ENCODE peak calls at places on chromosomes 6 and 20, in ten cellular contexts. B, Z, J, A, T, D, I, W, L and P are unnamed samples.

GRCh38 chr6:163284151-163284550 is 130.4 kb upstream of the QKI start:
- DNase-seq in L (no peak), W (no peak), D (no peak), A (no peak), T (no peak), B (no peak), J (no peak), I (peak), Z (no peak), P (no peak)

GRCh38 chr6:104789770-104790190 is 69.9 kb downstream of the HACE1 start:
- DNase-seq in B (no peak), W (peak), D (no peak), L (no peak), T (no peak), I (peak), A (no peak), J (no peak), Z (peak), P (no peak)

GRCh38 chr6:82955841-82956240 is 109.8 kb downstream of the UBE3D start:
- DNase-seq in J (no peak), B (no peak), D (no peak), I (peak), Z (peak), T (no peak), L (no peak), A (no peak), W (peak), P (no peak)

GRCh38 chr6:35360349-35361138 is 18.2 kb downstream of the PPARD start:
- DNase-seq in I (peak), W (no peak), L (no peak), A (no peak), J (no peak), Z (peak), B (peak), D (peak), T (no peak), P (peak)

GRCh38 chr6:112227992-112228391 is 26.4 kb downstream of the LAMA4 start:
- DNase-seq in D (no peak), W (no peak), L (no peak), A (no peak), B (no peak), T (no peak), Z (no peak), I (no peak), J (no peak), P (no peak)

GRCh38 chr6:167244991-167245390 is 46.1 kb upstream of the UNC93A start:
- DNase-seq in W (no peak), I (no peak), J (no peak), D (no peak), T (no peak), B (no peak), Z (no peak), L (no peak), A (no peak), P (no peak)

GRCh38 chr20:51221791-51222408 is 199.0 kb upstream of the KCNG1 start:
- DNase-seq in A (no peak), W (no peak), T (no peak), B (no peak), L (no peak), Z (no peak), J (no peak), D (no peak), I (peak), P (no peak)

GRCh38 chr6:24936641-24937317 is 1.0 kb upstream of the RIPOR2 start:
- DNase-seq in I (peak), L (no peak), J (no peak), D (no peak), A (no peak), T (no peak), W (no peak), B (no peak), Z (peak), P (peak)

GRCh38 chr20:32302507-32302872 is 25.0 kb downstream of the KIF3B start:
- DNase-seq in A (no peak), W (no peak), T (no peak), I (no peak), D (no peak), J (peak), B (no peak), Z (no peak), L (no peak), P (no peak)

GRCh38 chr20:8305449-8305978 is 173.4 kb downstream of the PLCB1 start:
- DNase-seq in Z (peak), L (no peak), B (peak), T (peak), D (no peak), J (peak), I (peak), W (peak), A (no peak), P (peak)

GRCh38 chr20:64145458-64146300 is 18.6 kb upstream of the MYT1 start:
- DNase-seq in W (no peak), B (no peak), L (peak), Z (no peak), I (no peak), T (peak), A (no peak), D (peak), J (peak), P (no peak)

GRCh38 chr6:150764638-150765456 is 100.7 kb upstream of the MTHFD1L start:
- DNase-seq in Z (no peak), D (no peak), A (no peak), B (no peak), J (no peak), T (no peak), L (no peak), W (no peak), I (no peak), P (peak)

GRCh38 chr20:62898970-62899632 is 27.2 kb downstream of the DIDO1 start:
- DNase-seq in A (no peak), T (peak), B (no peak), W (no peak), D (peak), I (no peak), Z (no peak), J (no peak), L (no peak), P (no peak)

GRCh38 chr20:62898093-62898964 is 28.0 kb downstream of the DIDO1 start:
- DNase-seq in D (no peak), A (no peak), L (no peak), W (no peak), Z (no peak), J (no peak), T (peak), B (no peak), I (no peak), P (no peak)

GRCh38 chr20:62900052-62900691 is 26.1 kb downstream of the DIDO1 start:
- DNase-seq in L (peak), A (peak), W (no peak), T (peak), I (peak), J (peak), Z (peak), D (peak), B (peak), P (peak)

GRCh38 chr20:62900692-62901584 is 25.4 kb downstream of the DIDO1 start:
- DNase-seq in L (no peak), A (no peak), W (no peak), J (no peak), T (peak), Z (peak), I (peak), B (no peak), D (no peak), P (peak)

GRCh38 chr20:62899633-62900051 is 26.7 kb downstream of the DIDO1 start:
- DNase-seq in L (no peak), Z (no peak), I (peak), T (peak), A (no peak), D (no peak), W (no peak), B (no peak), J (no peak), P (no peak)
- TF ChIP-seq CTCF in L (no peak), Z (no peak), I (peak), T (no peak), A (no peak), D (no peak), W (no peak), B (no peak), J (no peak), P (no peak)

DNA sequence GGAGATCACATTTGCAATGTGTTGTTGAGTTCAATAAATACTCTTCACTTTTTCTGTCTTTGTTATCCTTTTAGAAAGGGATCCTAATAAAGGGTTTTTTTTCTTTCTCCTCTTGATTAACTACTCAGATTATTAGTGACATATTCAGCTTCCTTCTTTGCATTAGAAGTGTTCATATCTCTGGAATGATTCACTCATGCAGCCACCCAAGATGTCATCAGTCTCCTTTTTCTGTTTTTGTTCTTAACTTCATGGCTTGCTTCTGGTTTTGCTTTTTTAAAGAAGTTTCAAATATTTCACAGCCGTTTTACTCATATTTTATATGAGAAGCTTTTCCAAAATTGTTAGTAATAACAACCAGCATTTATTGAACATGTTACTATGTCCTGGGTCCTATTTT is 187.6 kb downstream of the TMEM242 start:
- DNase-seq in J (no peak), L (no peak), A (no peak), T (no peak), D (no peak), B (no peak), Z (peak), W (no peak), I (peak), P (no peak)
- TF ChIP-seq CTCF in J (no peak), L (no peak), A (no peak), T (no peak), D (no peak), B (no peak), Z (no peak), W (no peak), I (no peak), P (no peak)

GRCh38 chr6:21587925-21588811 is 5.4 kb upstream of the SOX4 start:
- DNase-seq in L (peak), D (peak), I (peak), A (peak), W (no peak), Z (peak), B (peak), T (peak), J (peak), P (peak)

GRCh38 chr6:21586760-21587181 is 6.8 kb upstream of the SOX4 start:
- DNase-seq in A (no peak), L (no peak), D (no peak), I (no peak), J (no peak), B (peak), Z (no peak), W (no peak), T (no peak), P (no peak)

GRCh38 chr6:21586300-21586699 is 7.3 kb upstream of the SOX4 start:
- DNase-seq in L (no peak), W (no peak), Z (no peak), D (no peak), B (no peak), I (no peak), T (no peak), A (no peak), J (no peak), P (no peak)

GRCh38 chr6:21588812-21589811 is 4.4 kb upstream of the SOX4 start:
- DNase-seq in T (peak), W (no peak), I (peak), Z (peak), D (peak), L (peak), J (peak), A (peak), B (peak), P (peak)

GRCh38 chr6:21587182-21587924 is 6.2 kb upstream of the SOX4 start:
- DNase-seq in Z (peak), A (peak), T (no peak), I (peak), D (peak), W (no peak), B (peak), J (peak), L (peak), P (peak)
- TF ChIP-seq CTCF in Z (peak), A (peak), T (no peak), I (peak), D (peak), W (peak), B (no peak), J (peak), L (no peak), P (no peak)

GRCh38 chr6:87832025-87832825 is 130.2 kb upstream of the AKIRIN2 start:
- DNase-seq in B (no peak), J (no peak), T (no peak), A (no peak), L (no peak), D (no peak), W (no peak), I (peak), Z (peak), P (no peak)
- TF ChIP-seq CTCF in B (peak), J (peak), T (peak), A (peak), L (no peak), D (peak), W (peak), I (peak), Z (peak), P (peak)

GRCh38 chr6:53295176-53295575 is 53.6 kb downstream of the ELOVL5 start:
- DNase-seq in W (no peak), D (no peak), A (no peak), B (no peak), Z (no peak), T (no peak), L (no peak), J (no peak), I (peak), P (no peak)
- TF ChIP-seq CTCF in W (no peak), D (no peak), A (no peak), B (no peak), Z (no peak), T (no peak), L (no peak), J (no peak), I (no peak), P (no peak)